ENCODE peak calls at places on chromosomes 2 and 18, in four cellular contexts. B, D, O and H are unnamed samples.
A peak's percentile ranks its signal among the peaks of the same experiment; 100 is the strongest.

GRCh38 chr2:153623020-153623419 is 144.5 kb upstream of the RPRM start:
- DNase-seq in B (no peak), D (no peak), O (no peak), H (no peak)

GRCh38 chr2:32427672-32428622 is 71.1 kb downstream of the BIRC6 start:
- DNase-seq in B (no peak), D (no peak), O (no peak), H (no peak)

GRCh38 chr2:220858101-220858500 is 714.0 kb downstream of the EPHA4 start:
- DNase-seq in B (no peak), D (no peak), O (no peak), H (no peak)

GRCh38 chr2:239329972-239330572 is 70.7 kb downstream of the HDAC4 start:
- DNase-seq in B (no peak), D (no peak), O (no peak), H (no peak)

GRCh38 chr2:75707901-75708300 is 2.8 kb downstream of the GCFC2 start:
- DNase-seq in B (no peak), D (peak; percentile 33), O (no peak), H (peak; percentile 18)

GRCh38 chr2:55012648-55013484 is 37.4 kb downstream of the RTN4 start:
- DNase-seq in B (no peak), D (no peak), O (no peak), H (no peak)

GRCh38 chr18:12857215-12857924 is 26.7 kb downstream of the PTPN2 start:
- DNase-seq in B (no peak), D (no peak), O (peak; percentile 75), H (no peak)

GRCh38 chr2:188813315-188813714 is 160.9 kb upstream of the COL3A1 start:
- DNase-seq in B (no peak), D (peak; percentile 82), O (no peak), H (peak; percentile 85)

GRCh38 chr2:238893349-238894000 is 45.6 kb downstream of the TWIST2 start:
- DNase-seq in B (no peak), D (no peak), O (no peak), H (no peak)

GRCh38 chr2:69652206-69652605 is 8.7 kb upstream of the AAK1 start:
- DNase-seq in B (no peak), D (peak; percentile 94), O (no peak), H (peak; percentile 85)

GRCh38 chr18:21914739-21915319 is 174.2 kb downstream of the MIB1 start:
- DNase-seq in B (no peak), D (peak; percentile 62), O (peak; percentile 15), H (peak; percentile 33)

GRCh38 chr2:239259603-239260298 is 141.1 kb downstream of the HDAC4 start:
- DNase-seq in B (no peak), D (no peak), O (peak; percentile 8), H (no peak)

GRCh38 chr2:96258393-96259022 is 7.3 kb downstream of the TMEM127 start:
- DNase-seq in B (no peak), D (no peak), O (no peak), H (no peak)

DNA sequence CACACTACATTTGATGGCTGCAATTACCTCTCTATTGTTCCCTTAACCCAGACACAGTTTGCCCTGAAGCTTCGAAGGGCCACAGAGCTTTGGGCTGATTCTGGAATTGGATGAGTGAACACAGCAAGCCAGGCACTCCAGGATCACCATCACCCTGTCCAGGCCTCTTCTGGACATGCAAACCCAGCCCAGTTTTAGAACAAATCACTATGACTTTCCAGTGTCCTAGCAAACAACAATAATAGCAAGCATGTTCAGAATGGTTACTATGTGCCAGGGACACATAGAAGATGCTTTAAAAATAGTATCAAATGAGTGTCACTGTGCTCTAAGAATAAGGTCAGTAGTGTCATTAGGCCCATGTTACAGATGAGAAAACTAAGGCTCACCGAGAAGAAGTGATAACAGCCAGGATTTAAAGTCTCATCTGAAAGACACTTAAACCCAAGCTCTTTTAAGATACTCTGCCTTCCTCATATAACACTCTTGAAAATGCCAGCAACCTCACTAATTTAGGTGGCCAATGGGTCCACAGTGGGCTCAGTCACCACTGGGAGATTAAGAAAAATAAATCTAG is 191.7 kb upstream of the STK17B start:
- DNase-seq in B (no peak), D (no peak), O (no peak), H (no peak)
- TF ChIP-seq CTCF in B (no peak), D (no peak), O (no peak), H (no peak)

DNA sequence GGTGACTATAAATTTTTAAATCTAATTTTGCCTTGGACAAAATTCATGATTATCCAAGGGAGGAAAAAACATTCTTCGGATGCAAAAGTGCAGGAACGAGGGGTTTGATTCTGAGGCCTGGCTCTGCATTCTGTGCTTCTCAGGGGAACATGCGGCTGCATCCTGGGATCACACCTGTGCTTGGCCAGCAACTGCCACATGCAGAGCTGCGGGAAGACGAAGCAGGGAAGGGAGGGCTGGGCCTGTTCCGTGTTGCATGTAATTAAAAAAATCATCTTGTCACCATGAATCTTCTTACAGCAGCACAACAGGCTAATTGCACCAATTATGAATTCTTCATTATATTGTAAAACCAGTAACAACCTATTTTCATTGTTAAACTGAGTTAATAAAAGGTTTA is 158.0 kb upstream of the ALKAL2 start:
- DNase-seq in B (no peak), D (no peak), O (no peak), H (no peak)
- H3K9me3 ChIP-seq in B (no peaks in the 10 kb centered on the region), D (peaks cover 51% of the 10 kb centered on the region), O (no peaks in the 10 kb centered on the region), H (no peaks in the 10 kb centered on the region)

GRCh38 chr2:152452256-152452973 is 117.4 kb downstream of the FMNL2 start:
- DNase-seq in B (no peak), D (no peak), O (no peak), H (peak; percentile 61)

GRCh38 chr2:152455738-152456137 is 120.8 kb downstream of the FMNL2 start:
- DNase-seq in B (no peak), D (no peak), O (no peak), H (no peak)

GRCh38 chr2:152456262-152456661 is 121.3 kb downstream of the FMNL2 start:
- DNase-seq in B (no peak), D (peak; percentile 20), O (no peak), H (peak; percentile 70)

GRCh38 chr2:152453129-152453642 is 118.2 kb downstream of the FMNL2 start:
- DNase-seq in B (peak; percentile 58), D (peak; percentile 13), O (no peak), H (no peak)

GRCh38 chr2:152454391-152454790 is 119.4 kb downstream of the FMNL2 start:
- DNase-seq in B (no peak), D (no peak), O (no peak), H (no peak)
- H3K4me2 ChIP-seq in B (peak overlapping the region; percentile 54), D (no peak overlapping the region), O (no peak overlapping the region), H (no peak overlapping the region)

GRCh38 chr2:143263045-143263625 is 133.9 kb downstream of the ARHGAP15 start:
- DNase-seq in B (no peak), D (no peak), O (no peak), H (no peak)
- TF ChIP-seq CTCF in B (peak; percentile 51), D (no peak), O (peak; percentile 50), H (no peak)

GRCh38 chr18:4578449-4578848 is 123.3 kb upstream of the DLGAP1 start:
- DNase-seq in B (no peak), D (no peak), O (no peak), H (no peak)
- H3K9me3 ChIP-seq in B (peaks cover 12% of the 10 kb centered on the region), D (peaks cover 21% of the 10 kb centered on the region), O (peaks cover 15% of the 10 kb centered on the region), H (peaks cover 4% of the 10 kb centered on the region)